ENCODE peak calls at places on chromosomes 12 and 14, in five cellular contexts. Z is upper lobe of right lung; P is stimulated activated naive B cell treated with anti-CD40 and anti-IgM and Interleukin-4, amounts not matched to agents 10 μg/mL and 1 μg/mL and 100 μg/mL, for 72 hours; S is pancreas; G is RWPE2. L is an unnamed sample.
A peak's percentile ranks its signal among the peaks of the same experiment; 100 is the strongest.

GRCh38 chr12:6958609-6959375 is 7.6 kb downstream of the PTPN6 start:
- ATAC-seq in S (no peak), Z (no peak), G (no peak), P (peak; percentile 68), L (peak; percentile 80)

GRCh38 chr14:22065372-22065771 is 391.8 kb upstream of the OR4E1 start:
- ATAC-seq in S (no peak), Z (no peak), P (no peak), G (no peak), L (no peak)

GRCh38 chr14:97624985-97625384 is 827.8 kb downstream of the VRK1 start:
- ATAC-seq in G (no peak), S (no peak), Z (no peak), P (no peak), L (no peak)

GRCh38 chr14:99063620-99064225 is 208.3 kb downstream of the BCL11B start:
- ATAC-seq in P (no peak), S (peak; percentile 50), G (no peak), Z (no peak), L (no peak)

GRCh38 chr12:19970826-19971225 is 397.5 kb upstream of the PDE3A start:
- ATAC-seq in Z (no peak), S (no peak), P (no peak), G (no peak), L (no peak)

GRCh38 chr14:85058170-85058569 is 471.8 kb upstream of the FLRT2 start:
- ATAC-seq in P (no peak), S (no peak), Z (no peak), G (peak; percentile 53), L (no peak)

GRCh38 chr14:36340276-36340890 is 19.9 kb upstream of the MBIP start:
- ATAC-seq in P (no peak), G (no peak), Z (no peak), S (no peak), L (no peak)

GRCh38 chr12:19002192-19002591 is 127.3 kb upstream of the PLEKHA5 start:
- ATAC-seq in S (no peak), G (no peak), Z (no peak), P (no peak), L (no peak)

GRCh38 chr12:24888813-24889212 is 60.1 kb downstream of the BCAT1 start:
- ATAC-seq in P (no peak), G (no peak), Z (no peak), S (no peak), L (no peak)